ENCODE peak calls at places on chromosomes 13 and 19, in six cellular contexts. One of them, this sample, is unnamed.
A peak's percentile ranks its signal among the peaks of the same experiment; 100 is the strongest.

GRCh38 chr19:14004619-14005380 is 1.3 kb downstream of the RFX1 start:
- DNase-seq in NCI-H2171 treated with DMSO at 0.1 percent for 48 hours: no peak
- DNase-seq in astrocyte of the hippocampus: no peak
- DNase-seq in IMR-90: no peak
- DNase-seq in GM04504: no peak
- DNase-seq in left colon: peak; percentile 61
- DNase-seq in this sample: no peak

GRCh38 chr19:35174226-35174625 is 19.7 kb downstream of the FXYD5 start:
- DNase-seq in NCI-H2171 treated with DMSO at 0.1 percent for 48 hours: no peak
- DNase-seq in astrocyte of the hippocampus: no peak
- DNase-seq in IMR-90: no peak
- DNase-seq in GM04504: no peak
- DNase-seq in left colon: no peak
- DNase-seq in this sample: no peak

GRCh38 chr13:42420304-42420703 is 148.4 kb downstream of the AKAP11 start:
- DNase-seq in NCI-H2171 treated with DMSO at 0.1 percent for 48 hours: no peak
- DNase-seq in astrocyte of the hippocampus: no peak
- DNase-seq in IMR-90: no peak
- DNase-seq in GM04504: no peak
- DNase-seq in left colon: no peak
- DNase-seq in this sample: no peak

GRCh38 chr13:27022571-27023311 is 148.9 kb downstream of the USP12 start:
- DNase-seq in NCI-H2171 treated with DMSO at 0.1 percent for 48 hours: no peak
- DNase-seq in astrocyte of the hippocampus: peak; percentile 63
- DNase-seq in IMR-90: peak; percentile 89
- DNase-seq in GM04504: peak; percentile 19
- DNase-seq in left colon: no peak
- DNase-seq in this sample: peak; percentile 66

GRCh38 chr13:75870397-75870801 is 234.3 kb downstream of the LMO7 start:
- DNase-seq in NCI-H2171 treated with DMSO at 0.1 percent for 48 hours: peak; percentile 27
- DNase-seq in astrocyte of the hippocampus: peak; percentile 33
- DNase-seq in IMR-90: peak; percentile 20
- DNase-seq in GM04504: no peak
- DNase-seq in left colon: no peak
- DNase-seq in this sample: peak; percentile 30

GRCh38 chr19:27796540-27796939 is 1416.4 kb downstream of the UQCRFS1 start:
- DNase-seq in NCI-H2171 treated with DMSO at 0.1 percent for 48 hours: no peak
- DNase-seq in astrocyte of the hippocampus: no peak
- DNase-seq in IMR-90: no peak
- DNase-seq in GM04504: no peak
- DNase-seq in left colon: no peak
- DNase-seq in this sample: no peak

GRCh38 chr19:42069619-42070293 is at the start of gene GRIK5:
- DNase-seq in NCI-H2171 treated with DMSO at 0.1 percent for 48 hours: peak; percentile 68
- DNase-seq in astrocyte of the hippocampus: peak; percentile 71
- DNase-seq in IMR-90: no peak
- DNase-seq in GM04504: no peak
- DNase-seq in left colon: no peak
- DNase-seq in this sample: peak; percentile 80

GRCh38 chr19:41323430-41324125 is 13.6 kb downstream of the CCDC97 start:
- DNase-seq in NCI-H2171 treated with DMSO at 0.1 percent for 48 hours: peak; percentile 16
- DNase-seq in astrocyte of the hippocampus: peak; percentile 98
- DNase-seq in IMR-90: peak; percentile 98
- DNase-seq in GM04504: peak; percentile 96
- DNase-seq in left colon: peak; percentile 38
- DNase-seq in this sample: peak; percentile 94

GRCh38 chr19:33794578-33795369 is 1.9 kb upstream of the KCTD15 start:
- DNase-seq in NCI-H2171 treated with DMSO at 0.1 percent for 48 hours: peak; percentile 50
- DNase-seq in astrocyte of the hippocampus: peak; percentile 35
- DNase-seq in IMR-90: no peak
- DNase-seq in GM04504: no peak
- DNase-seq in left colon: no peak
- DNase-seq in this sample: no peak

GRCh38 chr13:24777171-24777570 is 13.2 kb downstream of the RNF17 start:
- DNase-seq in NCI-H2171 treated with DMSO at 0.1 percent for 48 hours: no peak
- DNase-seq in astrocyte of the hippocampus: no peak
- DNase-seq in IMR-90: no peak
- DNase-seq in GM04504: no peak
- DNase-seq in left colon: no peak
- DNase-seq in this sample: no peak

GRCh38 chr19:1825909-1826556 is 14.0 kb upstream of the ATP8B3 start:
- DNase-seq in NCI-H2171 treated with DMSO at 0.1 percent for 48 hours: peak; percentile 54
- DNase-seq in astrocyte of the hippocampus: peak; percentile 87
- DNase-seq in IMR-90: peak; percentile 56
- DNase-seq in GM04504: no peak
- DNase-seq in left colon: peak; percentile 83
- DNase-seq in this sample: peak; percentile 74

GRCh38 chr13:110485604-110486003 is 75.9 kb downstream of the RAB20 start:
- DNase-seq in NCI-H2171 treated with DMSO at 0.1 percent for 48 hours: no peak
- DNase-seq in astrocyte of the hippocampus: peak; percentile 87
- DNase-seq in IMR-90: no peak
- DNase-seq in GM04504: no peak
- DNase-seq in left colon: no peak
- DNase-seq in this sample: no peak

GRCh38 chr13:66312312-66313087 is 917.6 kb downstream of the PCDH9 start:
- DNase-seq in NCI-H2171 treated with DMSO at 0.1 percent for 48 hours: peak; percentile 9
- DNase-seq in astrocyte of the hippocampus: peak; percentile 76
- DNase-seq in IMR-90: peak; percentile 80
- DNase-seq in GM04504: peak; percentile 32
- DNase-seq in left colon: peak; percentile 26
- DNase-seq in this sample: peak; percentile 95

GRCh38 chr13:38641164-38641948 is 45.5 kb upstream of the FREM2 start:
- DNase-seq in NCI-H2171 treated with DMSO at 0.1 percent for 48 hours: no peak
- DNase-seq in astrocyte of the hippocampus: peak; percentile 10
- DNase-seq in IMR-90: no peak
- DNase-seq in GM04504: no peak
- DNase-seq in left colon: no peak
- DNase-seq in this sample: peak; percentile 16

GRCh38 chr13:113835461-113836274 is 28.2 kb downstream of the GAS6 start:
- DNase-seq in NCI-H2171 treated with DMSO at 0.1 percent for 48 hours: peak; percentile 99
- DNase-seq in astrocyte of the hippocampus: peak; percentile 57
- DNase-seq in IMR-90: peak; percentile 79
- DNase-seq in GM04504: peak; percentile 70
- DNase-seq in left colon: no peak
- DNase-seq in this sample: peak; percentile 73

GRCh38 chr19:15284091-15284490 is 48.2 kb downstream of the BRD4 start:
- DNase-seq in NCI-H2171 treated with DMSO at 0.1 percent for 48 hours: no peak
- DNase-seq in astrocyte of the hippocampus: no peak
- DNase-seq in IMR-90: no peak
- DNase-seq in GM04504: no peak
- DNase-seq in left colon: no peak
- DNase-seq in this sample: no peak

This sample was measured in NCI-H69.